ENCODE peak calls at places on chromosomes 13 and 19, in six cellular contexts. R, Z, K, U, E and H are unnamed samples.
A peak's percentile ranks its signal among the peaks of the same experiment; 100 is the strongest.

GRCh38 chr19:15129856-15130580 is 22.8 kb downstream of the SYDE1 start:
- DNase-seq in R (peak; percentile 92), Z (peak; percentile 80), K (no peak), U (peak; percentile 89), E (peak; percentile 4), H (no peak)

GRCh38 chr13:72651196-72651595 is 76.2 kb downstream of the MZT1 start:
- DNase-seq in R (peak; percentile 27), Z (no peak), K (no peak), U (no peak), E (no peak), H (peak; percentile 2)

GRCh38 chr19:18385675-18386542 is at the start of gene GDF15:
- DNase-seq in R (peak; percentile 50), Z (peak; percentile 77), K (no peak), U (peak; percentile 69), E (peak; percentile 86), H (peak; percentile 91)

GRCh38 chr19:56245062-56245740 is 27.3 kb upstream of the EDDM13 start:
- DNase-seq in R (peak; percentile 37), Z (no peak), K (no peak), U (peak; percentile 8), E (no peak), H (no peak)

GRCh38 chr13:114079601-114080536 is 52.6 kb downstream of the RASA3 start:
- DNase-seq in R (no peak), Z (no peak), K (no peak), U (no peak), E (peak; percentile 63), H (no peak)

GRCh38 chr19:14519860-14520407 is 1.7 kb upstream of the DNAJB1 start:
- DNase-seq in R (peak; percentile 98), Z (no peak), K (no peak), U (peak; percentile 98), E (no peak), H (no peak)

GRCh38 chr19:39390460-39390758 is 497 bp downstream of the PAF1 start:
- DNase-seq in R (peak; percentile 45), Z (peak; percentile 86), K (no peak), U (peak; percentile 78), E (peak; percentile 91), H (no peak)

GRCh38 chr19:10604460-10604980 is 17.4 kb upstream of the AP1M2 start:
- DNase-seq in R (peak; percentile 38), Z (no peak), K (no peak), U (no peak), E (no peak), H (no peak)

GRCh38 chr19:57786286-57786685 is 16.8 kb downstream of the ZNF586 start:
- DNase-seq in R (no peak), Z (no peak), K (no peak), U (no peak), E (no peak), H (no peak)

GRCh38 chr19:1076951-1077350 is 10.0 kb downstream of the ARHGAP45 start:
- DNase-seq in R (peak; percentile 77), Z (peak; percentile 33), K (no peak), U (peak; percentile 77), E (no peak), H (no peak)

GRCh38 chr13:71979616-71980015 is 112.6 kb upstream of the DACH1 start:
- DNase-seq in R (peak; percentile 16), Z (no peak), K (no peak), U (peak; percentile 12), E (no peak), H (peak; percentile 4)

GRCh38 chr13:70088926-70089325 is 18.7 kb upstream of the ATXN8OS start:
- DNase-seq in R (no peak), Z (no peak), K (no peak), U (no peak), E (no peak), H (no peak)

GRCh38 chr13:68099616-68100015 is 869.5 kb upstream of the PCDH9 start:
- DNase-seq in R (peak; percentile 61), Z (peak; percentile 31), K (no peak), U (peak; percentile 40), E (no peak), H (peak; percentile 81)

GRCh38 chr13:50979187-50979586 is 69.6 kb downstream of the RNASEH2B start:
- DNase-seq in R (no peak), Z (no peak), K (no peak), U (no peak), E (no peak), H (no peak)

GRCh38 chr13:20801704-20802103 is 27.9 kb upstream of the EEF1AKMT1 start:
- DNase-seq in R (no peak), Z (no peak), K (no peak), U (no peak), E (no peak), H (no peak)

GRCh38 chr19:54462713-54463530 is 656 bp downstream of the LENG9 start:
- DNase-seq in R (peak; percentile 63), Z (no peak), K (no peak), U (peak; percentile 64), E (peak; percentile 90), H (peak; percentile 36)

GRCh38 chr13:113093580-113094409 is 11.8 kb upstream of the F7 start:
- DNase-seq in R (no peak), Z (no peak), K (no peak), U (no peak), E (no peak), H (no peak)

GRCh38 chr13:79070343-79070974 is 335.6 kb downstream of the RBM26 start:
- DNase-seq in R (no peak), Z (no peak), K (no peak), U (no peak), E (no peak), H (no peak)

GRCh38 chr19:55146648-55147218 is 2.3 kb downstream of the TNNT1 start:
- DNase-seq in R (peak; percentile 84), Z (peak; percentile 67), K (no peak), U (no peak), E (no peak), H (no peak)

GRCh38 chr19:44803442-44804428 is 5.2 kb upstream of the BCAM start:
- DNase-seq in R (no peak), Z (peak; percentile 23), K (no peak), U (no peak), E (no peak), H (no peak)

GRCh38 chr19:43639507-43640423 is at the start of gene CADM4:
- DNase-seq in R (no peak), Z (peak; percentile 43), K (no peak), U (no peak), E (peak; percentile 69), H (no peak)

GRCh38 chr19:962683-963385 is 21.3 kb upstream of the WDR18 start:
- DNase-seq in R (no peak), Z (no peak), K (no peak), U (no peak), E (no peak), H (no peak)

GRCh38 chr13:29849731-29850212 is 645 bp downstream of the UBL3 start:
- DNase-seq in R (peak; percentile 55), Z (peak; percentile 70), K (no peak), U (peak; percentile 69), E (peak; percentile 85), H (peak; percentile 43)

DNA sequence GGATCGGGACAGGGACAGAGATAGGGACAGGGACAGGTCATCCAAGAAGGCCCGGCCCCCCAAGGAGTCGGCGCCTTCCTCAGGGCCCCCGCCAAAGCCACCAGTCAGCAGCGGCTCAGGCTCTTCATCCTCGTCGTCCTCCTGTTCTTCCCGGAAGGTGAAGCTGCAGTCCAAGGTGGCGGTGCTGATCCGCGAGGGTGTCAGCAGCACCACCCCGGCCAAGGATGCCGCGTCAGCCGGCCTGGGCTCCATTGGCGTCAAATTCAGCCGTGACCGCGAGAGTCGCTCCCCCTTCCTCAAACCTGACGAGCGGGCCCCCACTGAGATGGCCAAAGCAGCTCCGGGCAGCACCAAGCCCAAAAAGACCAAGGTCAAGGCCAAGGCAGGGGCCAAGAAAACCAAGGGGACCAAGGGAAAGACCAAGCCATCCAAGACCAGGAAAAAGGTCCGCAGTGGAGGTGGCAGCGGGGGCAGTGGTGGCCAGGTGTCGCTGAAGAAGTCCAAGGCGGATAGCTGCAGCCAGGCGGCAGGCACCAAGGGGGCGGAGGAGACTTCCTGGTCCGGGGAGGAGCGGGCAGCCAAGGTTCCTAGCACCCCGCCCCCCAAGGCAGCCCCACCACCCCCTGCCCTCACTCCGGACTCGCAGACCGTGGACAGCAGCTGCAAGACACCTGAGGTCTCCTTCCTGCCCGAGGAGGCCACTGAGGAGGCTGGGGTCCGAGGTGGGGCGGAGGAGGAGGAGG is 10.9 kb downstream of the SCAF1 start:
- DNase-seq in R (no peak), Z (no peak), K (no peak), U (no peak), E (no peak), H (no peak)
- TF ChIP-seq CTCF in R (no peak), Z (no peak), K (no peak), U (no peak), E (no peak), H (no peak)

GRCh38 chr19:5309438-5310204 is 31.0 kb downstream of the PTPRS start:
- DNase-seq in R (no peak), Z (no peak), K (no peak), U (no peak), E (peak; percentile 70), H (no peak)
- TF ChIP-seq CTCF in R (no peak), Z (no peak), K (no peak), U (peak; percentile 1), E (no peak), H (peak; percentile 35)

DNA sequence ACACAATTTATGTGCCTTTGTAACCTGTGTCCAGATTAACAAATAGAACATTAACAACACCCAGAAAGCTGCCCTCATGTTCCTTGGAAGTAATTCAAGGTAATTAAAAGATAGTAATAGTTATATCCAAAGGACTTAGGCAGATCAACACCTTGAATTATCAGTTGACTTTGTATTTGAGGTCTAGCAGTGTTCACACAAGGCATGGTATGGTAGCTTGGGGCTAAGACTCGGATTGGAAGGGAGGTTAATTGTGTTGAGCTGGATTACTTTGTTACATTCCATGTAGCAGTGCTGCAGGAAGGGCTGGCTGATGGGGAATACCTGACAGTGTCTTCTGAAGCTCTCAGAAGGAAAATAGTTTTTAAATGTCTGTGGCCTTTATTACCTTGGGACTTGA is 16.8 kb downstream of the SLC25A15 start:
- DNase-seq in R (no peak), Z (no peak), K (no peak), U (no peak), E (no peak), H (no peak)
- TF ChIP-seq CTCF in R (no peak), Z (no peak), K (no peak), U (no peak), E (no peak), H (no peak)

DNA sequence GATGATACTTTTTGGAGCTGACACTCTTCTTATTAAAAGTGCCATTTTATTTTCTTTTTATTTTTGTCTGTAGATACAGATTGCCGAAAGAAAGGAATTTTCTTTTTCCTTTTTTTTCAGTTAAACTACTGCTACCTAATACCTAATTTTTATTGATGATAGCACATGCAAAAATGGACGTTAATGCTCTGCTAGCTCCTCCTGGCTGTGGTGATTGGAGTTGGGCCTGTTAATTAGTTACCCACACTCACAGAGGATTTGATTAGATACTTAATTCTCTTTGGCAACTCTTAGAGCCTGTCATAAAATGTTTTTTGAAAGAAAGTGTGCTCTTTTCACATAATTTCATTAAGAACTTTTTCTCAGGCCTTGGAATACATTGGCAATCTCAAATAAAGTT is 366.8 kb downstream of the DCT start:
- DNase-seq in R (no peak), Z (no peak), K (no peak), U (no peak), E (no peak), H (no peak)
- TF ChIP-seq CTCF in R (no peak), Z (no peak), K (peak; percentile 25), U (no peak), E (no peak), H (peak; percentile 28)

GRCh38 chr19:7916137-7916907 is 1.7 kb downstream of the TGFBR3L start:
- DNase-seq in R (peak; percentile 42), Z (no peak), K (no peak), U (no peak), E (no peak), H (no peak)
- TF ChIP-seq CTCF in R (peak; percentile 13), Z (peak; percentile 12), K (no peak), U (no peak), E (no peak), H (no peak)

GRCh38 chr13:73940098-73940497 is 194.1 kb downstream of the KLF12 start:
- DNase-seq in R (no peak), Z (no peak), K (no peak), U (no peak), E (no peak), H (no peak)
- TF ChIP-seq CTCF in R (no peak), Z (no peak), K (no peak), U (no peak), E (no peak), H (no peak)